ENCODE peak calls at places on chromosomes 3 and 15, in eight cellular contexts. D is DND-41, X is sigmoid colon, E is transverse colon, A is testis, O is OCI-LY7, G is RWPE2, H is uterus. J is an unnamed sample. For H3K4me1, the result is how much of the 10 kb centered on the place peaks cover.

GRCh38 chr15:51004103-51004536 is 90.6 kb downstream of the TNFAIP8L3 start:
- DNase-seq in D (no peak), X (no peak), E (no peak), A (no peak), O (no peak), G (no peak), H (no peak), J (no peak)

GRCh38 chr3:194277547-194278091 is 73.5 kb downstream of the CPN2 start:
- DNase-seq in D (no peak), X (peak), E (peak), A (peak), O (no peak), G (peak), H (peak), J (no peak)

GRCh38 chr3:81214626-81215025 is 546.8 kb downstream of the GBE1 start:
- DNase-seq in D (no peak), X (no peak), E (no peak), A (no peak), O (no peak), G (no peak), H (no peak), J (no peak)

GRCh38 chr3:149658444-149659172 is 783 bp upstream of the WWTR1 start:
- DNase-seq in D (no peak), X (peak), E (peak), A (peak), O (no peak), G (peak), H (peak), J (peak)

GRCh38 chr3:90033242-90033641 is 925.8 kb downstream of the EPHA3 start:
- DNase-seq in D (no peak), X (no peak), E (no peak), A (no peak), O (no peak), G (no peak), H (no peak), J (no peak)

GRCh38 chr3:43296565-43296964 is 10.2 kb downstream of the SNRK start:
- DNase-seq in D (peak), X (no peak), E (peak), A (no peak), O (peak), G (no peak), H (no peak), J (no peak)

GRCh38 chr3:108552267-108553159 is 36.7 kb downstream of the CIP2A start:
- DNase-seq in D (no peak), X (no peak), E (no peak), A (no peak), O (peak), G (no peak), H (no peak), J (no peak)

GRCh38 chr15:63504979-63505841 is 817 bp downstream of the USP3 start:
- DNase-seq in D (peak), X (peak), E (peak), A (peak), O (peak), G (no peak), H (peak), J (no peak)

GRCh38 chr3:128317698-128318231 is 148.9 kb downstream of the DNAJB8 start:
- DNase-seq in D (no peak), X (no peak), E (no peak), A (peak), O (no peak), G (no peak), H (no peak), J (no peak)

GRCh38 chr15:69679623-69680228 is 227.1 kb downstream of the RPLP1 start:
- DNase-seq in D (no peak), X (no peak), E (no peak), A (no peak), O (no peak), G (no peak), H (no peak), J (no peak)

GRCh38 chr3:105647047-105647446 is 221.8 kb downstream of the CBLB start:
- DNase-seq in D (no peak), X (no peak), E (no peak), A (no peak), O (no peak), G (peak), H (no peak), J (no peak)

GRCh38 chr3:183134844-183135243 is 27.7 kb downstream of the LAMP3 start:
- DNase-seq in D (no peak), X (no peak), E (no peak), A (no peak), O (no peak), G (no peak), H (no peak), J (no peak)

DNA sequence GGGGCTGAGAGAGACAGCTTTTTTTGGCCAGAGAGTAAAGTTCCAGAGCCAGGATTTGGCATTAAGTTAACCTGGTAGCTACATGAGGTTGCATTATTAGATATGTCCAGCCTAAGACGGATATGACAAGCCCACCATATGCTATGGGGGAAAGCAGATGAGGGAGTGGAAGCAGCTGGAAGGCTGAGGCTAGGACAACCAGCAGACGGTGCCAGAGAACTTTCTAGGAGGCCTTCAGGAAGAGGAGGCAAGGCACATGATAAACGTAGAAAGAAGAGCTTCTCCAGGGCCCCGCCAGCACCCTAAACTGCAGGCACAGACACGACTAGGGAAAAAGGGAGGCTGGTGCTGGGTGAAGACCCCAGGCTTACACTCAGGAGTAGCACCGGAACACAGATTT is 87.0 kb downstream of the CTNNB1 start:
- DNase-seq in D (no peak), X (no peak), E (no peak), A (no peak), O (no peak), G (no peak), H (no peak), J (no peak)
- TF ChIP-seq CTCF in D (peak), X (no peak), E (no peak), A (no peak), O (no peak), G (no peak), H (no peak), J (no peak)

DNA sequence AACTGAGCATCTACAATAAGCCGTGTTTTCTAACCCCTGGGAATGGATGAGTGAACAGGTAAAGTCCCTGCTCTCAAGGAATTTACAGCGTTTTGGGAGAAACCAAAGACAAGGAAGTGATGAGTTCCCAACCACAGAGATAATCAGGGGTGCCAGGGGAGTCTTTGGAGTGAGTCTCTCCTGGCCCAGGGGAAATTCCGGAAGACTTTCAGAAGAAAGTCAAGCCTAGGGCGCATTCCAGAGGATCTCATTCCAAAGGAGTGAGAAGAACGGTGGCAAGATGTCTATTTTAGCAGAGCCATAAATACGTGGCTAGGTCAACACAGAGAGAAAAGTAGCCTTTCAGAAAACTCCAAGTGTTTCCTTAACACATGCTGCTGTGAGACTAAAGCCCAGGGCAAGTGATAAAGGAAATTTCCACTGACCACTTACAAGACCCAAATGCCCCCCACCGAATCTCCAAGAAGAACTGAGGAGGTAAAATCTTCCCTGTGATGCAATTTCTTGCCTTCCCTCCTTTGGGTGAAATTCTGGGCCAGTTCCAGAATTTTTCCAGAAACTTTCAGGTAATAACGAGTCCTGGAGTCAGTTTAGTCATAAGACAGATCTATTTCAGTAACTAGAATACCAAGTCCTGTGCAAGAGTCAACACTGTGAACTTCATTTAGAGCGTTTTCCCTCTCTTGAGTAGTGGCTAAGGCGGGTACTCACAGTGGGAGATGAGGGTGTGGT is 437.4 kb downstream of the NR2F2 start:
- DNase-seq in D (no peak), X (no peak), E (no peak), A (no peak), O (no peak), G (no peak), H (no peak), J (peak)
- H3K4me1 ChIP-seq in D (under half), X (under half), E (under half), A (under half), O (under half), G (under half), H (under half), J (under half)

GRCh38 chr3:98731138-98731537 is 32.0 kb upstream of the ST3GAL6 start:
- DNase-seq in D (no peak), X (no peak), E (no peak), A (no peak), O (no peak), G (no peak), H (no peak), J (no peak)

GRCh38 chr3:98733778-98734281 is 29.3 kb upstream of the ST3GAL6 start:
- DNase-seq in D (peak), X (no peak), E (peak), A (peak), O (no peak), G (no peak), H (no peak), J (no peak)

GRCh38 chr3:98731720-98732238 is 31.4 kb upstream of the ST3GAL6 start:
- DNase-seq in D (no peak), X (no peak), E (no peak), A (no peak), O (no peak), G (no peak), H (no peak), J (no peak)

GRCh38 chr3:98733055-98733777 is 29.9 kb upstream of the ST3GAL6 start:
- DNase-seq in D (peak), X (peak), E (peak), A (peak), O (no peak), G (no peak), H (peak), J (no peak)

DNA sequence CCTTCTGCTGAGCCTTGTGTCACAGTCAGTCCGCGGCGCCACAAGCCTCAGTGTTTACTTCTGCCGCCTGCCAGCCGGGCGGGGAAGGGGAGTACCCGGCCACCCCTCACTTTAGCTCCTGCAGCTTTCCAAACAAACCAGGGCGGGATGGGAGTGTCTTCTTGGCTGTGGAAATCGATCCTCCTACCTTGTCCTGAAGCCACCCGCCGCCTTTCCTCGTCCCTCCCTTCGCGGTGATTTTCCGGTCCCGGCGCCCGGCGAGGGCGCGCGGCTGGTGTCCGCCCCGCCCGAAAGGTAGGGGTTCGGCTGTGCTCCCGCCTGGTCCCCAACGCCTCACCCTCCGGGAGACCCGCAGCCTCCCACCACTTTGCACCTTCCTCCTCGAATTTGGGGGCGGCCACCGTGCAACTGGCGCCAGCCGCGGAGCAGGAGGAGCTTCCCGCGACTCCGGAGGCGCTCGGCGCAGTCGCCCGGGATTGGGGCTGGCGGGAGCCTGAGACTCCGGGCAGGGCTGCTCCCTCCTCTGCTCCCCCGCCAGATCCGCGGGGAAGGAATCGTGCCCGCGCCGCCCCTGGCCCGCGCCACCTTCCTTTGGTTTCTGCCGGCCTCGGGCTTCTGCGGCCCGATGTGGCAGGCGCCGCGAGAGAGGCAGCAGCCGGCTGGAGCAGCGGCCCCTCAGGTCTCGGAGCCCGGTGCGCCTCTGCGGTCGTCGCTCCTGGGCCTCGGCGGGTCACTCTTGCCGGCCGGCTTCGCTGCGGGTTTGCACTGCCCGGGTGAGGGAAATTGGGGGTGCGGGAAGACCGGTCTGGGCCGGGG is 30.7 kb upstream of the ST3GAL6 start:
- DNase-seq in D (peak), X (peak), E (peak), A (peak), O (no peak), G (peak), H (peak), J (no peak)
- H3K27ac ChIP-seq in D (peak), X (peak), E (peak), A (peak), O (no peak), G (no peak), H (peak), J (peak)

DNA sequence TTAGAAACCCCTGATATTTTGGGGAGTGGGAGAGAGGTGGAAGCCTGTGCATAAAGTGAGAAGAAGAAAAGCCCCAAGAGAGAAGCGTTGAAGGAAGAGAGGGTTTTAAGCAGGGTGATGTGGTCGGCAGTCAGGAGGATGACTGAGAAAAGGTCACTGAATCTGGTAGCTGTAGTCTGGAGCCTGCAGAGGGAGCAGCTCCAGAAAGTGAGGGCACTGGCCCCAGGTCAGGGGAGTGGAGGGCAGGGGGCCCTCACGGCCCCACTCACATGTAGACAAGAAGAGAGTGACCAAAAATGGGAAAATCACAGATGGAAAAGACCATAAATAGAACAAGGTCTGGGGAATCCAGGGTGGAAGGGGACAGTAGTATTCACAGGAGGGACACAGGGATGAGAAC is 105.5 kb downstream of the RYK start:
- DNase-seq in D (no peak), X (no peak), E (no peak), A (no peak), O (no peak), G (no peak), H (no peak), J (no peak)
- TF ChIP-seq CTCF in D (no peak), X (no peak), E (no peak), A (no peak), O (no peak), G (no peak), H (no peak), J (no peak)

GRCh38 chr3:71521021-71521352 is 62.5 kb downstream of the FOXP1 start:
- DNase-seq in D (no peak), X (no peak), E (no peak), A (no peak), O (no peak), G (no peak), H (no peak), J (no peak)
- H3K4me1 ChIP-seq in D (under half), X (under half), E (under half), A (under half), O (under half), G (under half), H (under half), J (under half)